ENCODE peak calls at places on chromosomes 2 and 18, in four cellular contexts. I is spleen; W is CD4-positive, alpha-beta T cell; G is MG63. D is an unnamed sample.

GRCh38 chr18:23595610-23596009 is 9.3 kb upstream of the NPC1 start:
- DNase-seq in W (no peak), G (no peak), I (no peak), D (no peak)

GRCh38 chr2:120322329-120322728 is 23.6 kb upstream of the INHBB start:
- DNase-seq in I (no peak), W (no peak), G (no peak), D (no peak)

GRCh38 chr2:130920417-130921030 is 83.8 kb downstream of the ARHGEF4 start:
- DNase-seq in W (peak; percentile 35), I (no peak), G (peak; percentile 37), D (peak; percentile 87)

GRCh38 chr2:8676191-8676914 is 5.5 kb upstream of the ID2 start:
- DNase-seq in W (no peak), I (peak; percentile 87), G (peak; percentile 93), D (peak; percentile 53)

GRCh38 chr2:118179445-118179844 is 91.2 kb downstream of the INSIG2 start:
- DNase-seq in I (no peak), W (no peak), G (no peak), D (no peak)

GRCh38 chr2:190215620-190216019 is 104.0 kb downstream of the HIBCH start:
- DNase-seq in I (no peak), G (no peak), W (no peak), D (no peak)

GRCh38 chr2:150165988-150166965 is 321.2 kb downstream of the RND3 start:
- DNase-seq in I (no peak), G (peak; percentile 69), W (no peak), D (peak; percentile 90)

GRCh38 chr2:156005999-156006712 is 326.4 kb downstream of the NR4A2 start:
- DNase-seq in I (peak; percentile 64), W (no peak), G (peak; percentile 5), D (peak; percentile 42)

GRCh38 chr18:76920974-76921373 is 98.6 kb downstream of the ZNF236 start:
- DNase-seq in I (no peak), W (no peak), G (no peak), D (no peak)

GRCh38 chr2:144747571-144747970 is 227.7 kb upstream of the ZEB2 start:
- DNase-seq in G (no peak), I (no peak), W (no peak), D (no peak)
- H3K9me3 ChIP-seq in G (peaks cover 8% of the 10 kb centered on the region), I (peaks cover 14% of the 10 kb centered on the region), W (peaks cover 19% of the 10 kb centered on the region), D (peaks cover 25% of the 10 kb centered on the region)

GRCh38 chr2:41496908-41497307 is 550.9 kb upstream of the PKDCC start:
- DNase-seq in W (no peak), I (no peak), G (no peak), D (peak; percentile 2)
- H3K9me3 ChIP-seq in W (peaks cover 40% of the 10 kb centered on the region), I (peaks cover 47% of the 10 kb centered on the region), G (peaks cover 7% of the 10 kb centered on the region), D (peaks cover 46% of the 10 kb centered on the region)

GRCh38 chr2:135066710-135067109 is 14.6 kb downstream of the RAB3GAP1 start:
- DNase-seq in I (no peak), W (no peak), G (no peak), D (no peak)

GRCh38 chr2:135076556-135076955 is 24.5 kb downstream of the RAB3GAP1 start:
- DNase-seq in W (no peak), I (no peak), G (no peak), D (no peak)

GRCh38 chr2:135074216-135074615 is 22.1 kb downstream of the RAB3GAP1 start:
- DNase-seq in G (no peak), I (no peak), W (no peak), D (peak; percentile 79)

DNA sequence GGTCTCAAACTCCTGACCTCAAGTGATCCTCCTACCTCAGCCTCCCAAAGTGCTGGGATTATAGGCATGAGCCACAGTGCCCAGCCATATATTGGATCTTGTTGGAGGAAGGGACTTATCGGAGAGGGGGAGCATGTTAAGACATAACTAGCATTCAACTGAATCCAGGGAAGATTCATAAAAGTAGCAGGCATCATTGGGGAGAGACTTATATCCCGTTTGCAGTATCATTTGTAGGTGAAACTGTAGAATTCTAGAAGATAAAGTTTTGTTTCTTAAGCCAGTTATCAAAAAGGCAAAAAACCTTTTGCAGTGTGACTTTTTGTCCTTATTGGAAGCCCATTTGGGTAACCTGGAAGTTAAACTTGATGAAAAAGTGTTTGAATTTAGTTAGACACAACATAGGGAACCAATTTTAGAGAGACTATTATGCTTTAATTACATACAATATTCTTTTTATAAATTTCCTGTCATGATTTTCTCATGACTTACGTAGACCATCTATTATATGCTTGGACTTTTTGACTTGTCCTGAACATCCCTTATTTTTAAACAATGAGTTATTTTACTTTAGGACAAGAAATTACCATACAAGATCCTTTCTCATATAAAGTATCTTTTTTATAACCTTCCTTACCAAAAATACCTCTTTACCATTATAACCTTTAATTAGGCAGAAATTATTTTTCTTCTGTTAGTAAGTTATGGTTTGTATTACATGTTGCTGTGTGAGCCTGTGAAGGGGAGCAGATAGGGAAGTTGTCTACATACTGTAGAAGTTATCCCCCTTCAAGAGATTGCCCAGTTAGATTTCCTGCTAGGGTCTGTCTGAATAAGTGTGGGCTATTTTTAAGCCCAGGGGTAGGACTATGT is 20.3 kb downstream of the RAB3GAP1 start:
- DNase-seq in I (no peak), W (no peak), G (no peak), D (no peak)
- H3K9me3 ChIP-seq in I (peaks cover 15% of the 10 kb centered on the region), W (peaks cover 12% of the 10 kb centered on the region), G (peaks cover 39% of the 10 kb centered on the region), D (peaks cover 40% of the 10 kb centered on the region)

GRCh38 chr2:89851583-89851905 is 1160.1 kb downstream of the RPIA start:
- DNase-seq in G (no peak), I (no peak), W (no peak), D (no peak)
- H3K9me3 ChIP-seq in G (no peaks in the 10 kb centered on the region), I (no peaks in the 10 kb centered on the region), W (no peaks in the 10 kb centered on the region), D (no peaks in the 10 kb centered on the region)

DNA sequence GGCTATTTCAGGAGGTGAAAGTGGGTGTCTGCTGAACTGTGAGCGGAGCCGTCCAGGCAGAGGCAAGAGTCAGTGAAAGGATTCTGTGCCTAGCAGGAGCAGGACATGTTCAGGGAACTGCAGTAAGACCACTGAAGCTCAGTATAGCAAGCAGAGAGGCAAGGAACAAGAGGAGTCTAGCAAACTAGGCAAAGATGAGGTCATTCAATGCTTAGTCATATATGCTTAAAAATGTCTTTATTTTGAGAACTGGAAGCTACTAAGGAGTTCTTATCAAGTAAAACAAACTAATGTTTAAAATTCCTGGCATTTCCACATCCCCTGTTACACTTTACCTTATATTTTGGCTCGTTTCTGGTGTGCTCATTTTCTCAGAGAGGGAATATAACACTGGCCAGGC is 913.5 kb downstream of the CBLN2 start:
- DNase-seq in W (no peak), I (no peak), G (no peak), D (peak; percentile 6)
- H3K9me3 ChIP-seq in W (no peaks in the 10 kb centered on the region), I (no peaks in the 10 kb centered on the region), G (no peaks in the 10 kb centered on the region), D (no peaks in the 10 kb centered on the region)

DNA sequence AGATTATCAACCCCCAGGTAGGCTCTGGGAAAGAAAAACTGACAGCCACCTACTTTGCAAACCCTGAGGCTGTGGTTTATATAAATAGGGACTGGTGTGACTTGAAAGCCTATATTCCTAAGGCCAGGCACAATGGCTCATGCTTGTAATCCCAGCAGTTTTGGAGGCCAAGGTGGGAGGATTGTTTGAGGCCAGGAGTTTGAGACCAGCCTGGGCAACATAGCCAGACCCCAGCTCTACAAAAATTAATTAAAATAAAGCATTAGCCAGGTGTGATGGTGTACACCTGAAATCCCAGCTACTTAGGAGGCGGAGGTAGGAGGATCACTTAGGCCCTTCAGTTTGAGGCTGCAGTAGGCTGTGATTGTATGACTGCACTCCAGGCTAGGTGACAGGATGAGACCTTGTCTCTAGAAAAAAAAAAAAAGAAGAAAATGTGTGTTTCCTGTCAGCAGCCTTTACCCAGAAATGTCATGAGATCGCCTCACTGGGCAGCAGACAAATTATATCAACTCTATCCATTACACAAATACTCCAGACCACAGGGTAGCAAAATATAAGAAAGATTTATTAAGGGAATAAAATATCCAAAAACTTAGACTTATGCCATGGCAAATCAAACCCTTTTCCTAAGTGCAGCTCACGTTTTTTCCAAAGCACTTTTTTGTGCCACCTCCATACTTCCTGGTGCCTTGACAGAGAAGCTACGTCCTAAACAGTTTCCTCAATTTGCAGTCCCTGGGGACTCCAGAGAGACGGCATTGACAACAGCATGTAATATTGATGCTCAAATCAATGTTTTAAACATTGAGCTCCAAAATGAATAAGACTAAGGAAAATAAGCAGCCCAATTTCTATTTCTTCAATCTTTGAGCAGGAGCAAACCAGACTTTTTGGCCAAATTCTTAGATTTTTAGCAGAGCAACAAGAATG is 190.8 kb upstream of the NDUFV2 start:
- DNase-seq in G (no peak), W (no peak), I (no peak), D (no peak)
- H3K9me3 ChIP-seq in G (no peaks in the 10 kb centered on the region), W (peaks cover 8% of the 10 kb centered on the region), I (no peaks in the 10 kb centered on the region), D (no peaks in the 10 kb centered on the region)

GRCh38 chr2:3516831-3517230 is 2.5 kb downstream of the ADI1 start:
- DNase-seq in I (no peak), G (no peak), W (no peak), D (no peak)
- H3K9me3 ChIP-seq in I (no peaks in the 10 kb centered on the region), G (peaks cover 3% of the 10 kb centered on the region), W (no peaks in the 10 kb centered on the region), D (no peaks in the 10 kb centered on the region)

GRCh38 chr18:78123144-78123909 is 856.3 kb upstream of the SALL3 start:
- DNase-seq in W (no peak), I (no peak), G (no peak), D (no peak)

GRCh38 chr18:78123926-78124797 is 855.5 kb upstream of the SALL3 start:
- DNase-seq in G (no peak), W (no peak), I (no peak), D (no peak)

GRCh38 chr18:78126106-78126505 is 853.5 kb upstream of the SALL3 start:
- DNase-seq in W (no peak), G (no peak), I (no peak), D (no peak)

GRCh38 chr18:78127041-78127440 is 852.6 kb upstream of the SALL3 start:
- DNase-seq in W (no peak), G (no peak), I (no peak), D (no peak)

DNA sequence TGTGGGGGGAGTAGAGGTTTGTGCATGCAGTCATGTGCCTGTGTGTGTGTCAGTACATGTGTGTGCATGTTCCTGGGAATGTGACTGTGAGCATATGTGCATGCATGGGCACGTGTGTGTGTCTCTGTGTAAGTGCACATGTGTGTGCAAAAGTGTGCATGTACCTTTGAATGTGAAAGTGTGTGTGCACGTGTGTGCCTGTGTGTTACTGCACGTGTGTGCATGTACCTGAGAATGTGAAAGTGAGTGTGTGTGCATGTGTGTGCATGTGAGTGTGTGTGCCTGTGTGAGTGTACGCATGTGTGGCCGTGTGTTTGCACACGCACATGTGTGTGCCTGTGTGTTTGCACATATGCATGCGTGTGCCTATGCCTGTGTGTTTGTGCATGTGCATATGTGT is 854.1 kb upstream of the SALL3 start:
- DNase-seq in G (no peak), I (no peak), W (no peak), D (no peak)
- H3K9me3 ChIP-seq in G (no peaks in the 10 kb centered on the region), I (no peaks in the 10 kb centered on the region), W (no peaks in the 10 kb centered on the region), D (no peaks in the 10 kb centered on the region)

GRCh38 chr18:71837560-71837959 is 706.6 kb downstream of the CBLN2 start:
- DNase-seq in G (no peak), I (no peak), W (no peak), D (no peak)
- H3K9me3 ChIP-seq in G (no peaks in the 10 kb centered on the region), I (no peaks in the 10 kb centered on the region), W (no peaks in the 10 kb centered on the region), D (no peaks in the 10 kb centered on the region)

D was measured in PC-3.